ENCODE peak calls at places on chromosomes 7 and 10, in six cellular contexts. E is dorsolateral prefrontal cortex, M is kidney, P is spleen, R is heart left ventricle, H is upper lobe of left lung. D is an unnamed sample.

GRCh38 chr7:107874605-107875446 is 16.2 kb upstream of the DLD start:
- DNase-seq in H (no peak), M (no peak), P (no peak), E (peak; percentile 23), R (no peak), D (peak; percentile 49)

GRCh38 chr7:127935847-127936376 is 95.3 kb downstream of the LRRC4 start:
- DNase-seq in M (peak; percentile 60), P (no peak), H (no peak), R (no peak), E (peak; percentile 81), D (no peak)

GRCh38 chr10:22455068-22455467 is 109.8 kb downstream of the SPAG6 start:
- DNase-seq in P (no peak), E (no peak), M (no peak), R (no peak), H (no peak), D (no peak)

GRCh38 chr10:68471063-68471585 is 649 bp downstream of the DNA2 start:
- DNase-seq in E (no peak), R (no peak), P (no peak), H (no peak), M (no peak), D (no peak)

GRCh38 chr10:98971464-98971863 is 264.2 kb downstream of the HPSE2 start:
- DNase-seq in M (no peak), R (no peak), E (no peak), H (no peak), P (no peak), D (no peak)

GRCh38 chr7:80127412-80128150 is 7.0 kb upstream of the GNAI1 start:
- DNase-seq in H (no peak), P (no peak), R (no peak), M (no peak), E (peak; percentile 72), D (no peak)

GRCh38 chr10:6473901-6474370 is 106.1 kb downstream of the PRKCQ start:
- DNase-seq in R (no peak), E (no peak), P (no peak), H (no peak), M (no peak), D (no peak)

GRCh38 chr10:132768346-132769248 is 17.4 kb downstream of the NKX6-2 start:
- DNase-seq in H (peak; percentile 61), E (peak; percentile 68), M (no peak), R (no peak), P (no peak), D (no peak)

GRCh38 chr7:149005427-149006344 is 22.6 kb downstream of the PDIA4 start:
- DNase-seq in M (peak; percentile 91), E (peak; percentile 77), P (peak; percentile 95), R (peak; percentile 82), H (no peak), D (peak; percentile 19)

GRCh38 chr7:412731-413356 is 106.8 kb downstream of the PDGFA start:
- DNase-seq in R (peak; percentile 12), P (peak; percentile 35), E (no peak), M (peak; percentile 58), H (peak; percentile 56), D (no peak)

GRCh38 chr10:114632869-114633715 is 25.0 kb downstream of the ABLIM1 start:
- DNase-seq in R (peak; percentile 55), P (no peak), E (peak; percentile 24), H (no peak), M (peak; percentile 78), D (peak; percentile 66)

GRCh38 chr7:41870017-41870416 is 167.1 kb upstream of the INHBA start:
- DNase-seq in E (no peak), M (no peak), H (no peak), P (no peak), R (no peak), D (no peak)

GRCh38 chr10:128709975-128710794 is 584.0 kb upstream of the MKI67 start:
- DNase-seq in H (peak; percentile 73), R (no peak), M (no peak), P (no peak), E (no peak), D (no peak)

GRCh38 chr7:106887376-106887775 is 22.3 kb downstream of the PIK3CG start:
- DNase-seq in H (no peak), R (no peak), E (no peak), M (no peak), P (no peak), D (no peak)

GRCh38 chr10:103668351-103669242 is 175.1 kb downstream of the NEURL1 start:
- DNase-seq in E (peak; percentile 60), H (peak; percentile 92), R (peak; percentile 90), M (peak; percentile 93), P (peak; percentile 87), D (no peak)

GRCh38 chr7:76051840-76052239 is 3.9 kb downstream of the MDH2 start:
- DNase-seq in R (no peak), H (no peak), P (no peak), E (no peak), M (no peak), D (no peak)

GRCh38 chr10:13658864-13659685 is 72.3 kb downstream of the PRPF18 start:
- DNase-seq in P (peak; percentile 87), E (peak; percentile 59), M (no peak), H (peak; percentile 62), R (peak; percentile 71), D (no peak)

GRCh38 chr10:26650406-26650805 is 47.1 kb upstream of the PDSS1 start:
- DNase-seq in M (no peak), P (no peak), R (no peak), E (no peak), H (no peak), D (no peak)

GRCh38 chr7:115230882-115231508 is 309.1 kb downstream of the MDFIC start:
- DNase-seq in E (no peak), H (no peak), R (no peak), P (no peak), M (no peak), D (peak; percentile 95)

GRCh38 chr10:103265712-103266329 is 11.1 kb upstream of the INA start:
- DNase-seq in M (no peak), H (no peak), P (no peak), E (no peak), R (peak; percentile 58), D (no peak)

GRCh38 chr7:140364819-140365218 is 33.5 kb downstream of the SLC37A3 start:
- DNase-seq in R (no peak), M (no peak), H (no peak), E (no peak), P (no peak), D (no peak)

GRCh38 chr10:24825551-24825950 is 101.9 kb upstream of the ARHGAP21 start:
- DNase-seq in H (no peak), P (no peak), M (no peak), E (no peak), R (no peak), D (no peak)

GRCh38 chr10:107413971-107414370 is 249.5 kb upstream of the SORCS1 start:
- DNase-seq in E (no peak), P (no peak), H (no peak), R (no peak), M (no peak), D (no peak)

GRCh38 chr10:95319239-95319638 is 28.4 kb upstream of the PDLIM1 start:
- DNase-seq in E (no peak), M (no peak), P (no peak), H (no peak), R (no peak), D (no peak)

GRCh38 chr7:91880016-91880412 is 488 bp downstream of the MTERF1 start:
- DNase-seq in H (no peak), P (no peak), M (no peak), R (no peak), E (no peak), D (no peak)
- H3K4me3 ChIP-seq in H (peak overlapping the region; percentile 77), P (peak overlapping the region; percentile 74), M (peak overlapping the region; percentile 99), R (peak overlapping the region; percentile 84), E (peak overlapping the region; percentile 84), D (peak overlapping the region; percentile 58)

GRCh38 chr10:19620867-19621266 is 195.4 kb upstream of the PLXDC2 start:
- DNase-seq in M (no peak), E (no peak), R (no peak), P (no peak), H (no peak), D (no peak)
- TF ChIP-seq CTCF in M (no peak), E (no peak), R (peak; percentile 14), P (no peak), H (no peak), D (no peak)

DNA sequence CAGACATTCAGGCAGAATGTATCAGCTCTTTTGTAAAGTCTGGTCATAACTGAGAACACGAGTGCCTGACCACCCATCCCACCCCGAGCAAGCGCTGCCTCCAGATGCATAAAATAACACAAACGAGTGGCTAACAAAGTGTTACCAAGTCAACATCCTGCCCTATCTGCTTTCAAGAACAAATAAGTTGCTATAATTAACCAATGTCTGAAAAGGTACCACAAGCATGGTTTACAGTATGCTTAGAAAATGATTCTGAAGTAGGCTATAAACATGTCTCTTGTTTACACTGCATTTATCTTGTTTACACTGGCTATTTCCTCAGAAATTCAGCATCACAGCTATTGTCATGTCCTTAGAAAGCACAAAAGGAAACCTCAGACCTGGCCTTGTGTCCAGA is 49.5 kb downstream of the PIK3AP1 start:
- DNase-seq in P (no peak), M (no peak), R (no peak), H (no peak), E (no peak), D (no peak)
- H3K4me3 ChIP-seq in P (no peak overlapping the region), M (no peak overlapping the region), R (no peak overlapping the region), H (no peak overlapping the region), E (no peak overlapping the region), D (no peak overlapping the region)

GRCh38 chr10:71433116-71433982 is 36.6 kb downstream of the CDH23 start:
- DNase-seq in E (peak; percentile 45), R (no peak), H (no peak), M (no peak), P (peak; percentile 42), D (no peak)

GRCh38 chr10:71429929-71430328 is 33.2 kb downstream of the CDH23 start:
- DNase-seq in R (no peak), M (peak; percentile 22), H (no peak), E (no peak), P (peak; percentile 40), D (no peak)

GRCh38 chr10:71433983-71434744 is 37.4 kb downstream of the CDH23 start:
- DNase-seq in E (no peak), R (no peak), P (peak; percentile 71), M (no peak), H (no peak), D (no peak)

GRCh38 chr10:71431216-71431944 is 34.7 kb downstream of the CDH23 start:
- DNase-seq in R (no peak), E (no peak), P (peak; percentile 37), H (no peak), M (peak; percentile 74), D (no peak)

DNA sequence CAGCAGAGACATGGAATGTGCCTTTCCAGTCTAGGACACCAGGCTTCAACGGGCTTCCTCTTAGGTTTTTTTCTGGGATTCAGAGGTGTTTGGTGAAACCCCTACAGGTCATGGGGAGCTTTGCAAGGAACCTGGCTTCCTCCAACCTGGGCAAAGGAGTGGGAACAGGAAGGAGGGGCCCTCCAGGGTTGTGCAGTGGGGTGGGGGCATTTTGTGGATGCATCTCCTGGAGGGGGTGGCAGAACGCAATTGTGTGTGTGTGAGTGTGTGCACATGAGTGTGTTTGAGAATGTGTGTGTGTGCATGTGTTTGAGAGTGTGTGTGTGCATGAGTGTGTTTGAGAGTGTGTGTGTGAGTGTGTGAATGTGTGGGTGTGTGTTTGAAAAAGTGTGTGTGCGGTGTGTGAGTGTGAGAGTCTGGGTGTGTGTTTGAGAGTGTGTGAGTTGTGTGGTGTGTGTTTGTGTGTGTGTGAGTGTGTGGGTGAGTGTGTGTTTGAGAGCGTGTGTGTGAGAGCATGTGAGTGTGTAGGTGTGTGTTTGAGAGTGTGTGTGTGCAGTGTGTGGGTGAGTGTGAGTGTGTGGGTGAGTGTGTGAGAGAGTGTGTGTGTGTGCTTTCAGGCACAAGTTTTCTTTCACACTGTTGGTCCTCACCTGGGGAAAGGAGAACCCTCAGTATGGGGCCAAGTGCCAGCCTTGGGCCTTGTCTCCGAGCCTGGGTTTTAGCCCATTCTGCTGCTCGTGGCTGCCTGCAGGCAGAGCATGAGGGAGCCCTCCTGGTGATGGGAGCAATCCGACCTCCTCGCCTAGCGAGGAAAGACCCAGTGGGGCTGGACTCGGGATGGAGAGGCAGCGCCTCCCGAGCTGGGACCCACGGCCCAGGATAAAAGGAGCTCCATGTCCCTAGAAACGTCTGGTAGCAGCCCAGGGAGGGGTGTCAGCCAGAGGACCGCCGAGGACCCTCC is 35.5 kb downstream of the CDH23 start:
- DNase-seq in H (no peak), R (no peak), M (peak; percentile 39), E (no peak), P (peak; percentile 46), D (no peak)
- TF ChIP-seq CTCF in H (no peak), R (no peak), M (no peak), E (no peak), P (no peak), D (no peak)